ENCODE peak calls at places on chromosomes 12 and 14, in four cellular contexts. P, L, E and U are unnamed samples.

GRCh38 chr12:22262309-22262708 is 72.2 kb downstream of the ST8SIA1 start:
- DNase-seq in E (no peak), L (peak; percentile 24), P (no peak), U (peak; percentile 36)

GRCh38 chr12:93128332-93128707 is 199.2 kb upstream of the EEA1 start:
- DNase-seq in E (no peak), L (no peak), P (no peak), U (no peak)

GRCh38 chr14:52032196-52032865 is 36.5 kb downstream of the NID2 start:
- DNase-seq in E (no peak), L (no peak), P (peak; percentile 76), U (no peak)

GRCh38 chr12:52442600-52443061 is 8.5 kb upstream of the KRT75 start:
- DNase-seq in L (no peak), P (peak; percentile 95), E (peak; percentile 59), U (no peak)

GRCh38 chr12:53061404-53062010 is 11.6 kb downstream of the TNS2 start:
- DNase-seq in P (no peak), L (no peak), E (no peak), U (no peak)

GRCh38 chr12:124740691-124741137 is 123.0 kb downstream of the SCARB1 start:
- DNase-seq in P (peak; percentile 60), E (no peak), L (no peak), U (no peak)

GRCh38 chr12:56998981-56999380 is 7.4 kb downstream of the ZBTB39 start:
- DNase-seq in E (no peak), L (no peak), P (no peak), U (no peak)

GRCh38 chr12:127964717-127965116 is 302.3 kb upstream of the TMEM132C start:
- DNase-seq in L (no peak), E (no peak), P (peak; percentile 9), U (no peak)

GRCh38 chr14:92704036-92704804 is 44.2 kb downstream of the LGMN start:
- DNase-seq in E (no peak), L (no peak), P (no peak), U (no peak)

GRCh38 chr14:83825836-83826235 is 1704.1 kb upstream of the FLRT2 start:
- DNase-seq in L (no peak), P (no peak), E (no peak), U (no peak)

GRCh38 chr14:34501004-34501580 is 38.4 kb downstream of the EAPP start:
- DNase-seq in P (no peak), L (no peak), E (no peak), U (no peak)

GRCh38 chr12:30926243-30927209 is at the start of gene TSPAN11:
- DNase-seq in L (peak; percentile 87), P (peak; percentile 21), E (no peak), U (peak; percentile 59)

GRCh38 chr14:22002860-22003284 is 329.3 kb upstream of the OR4E1 start:
- DNase-seq in P (no peak), E (no peak), L (peak; percentile 63), U (peak; percentile 8)

GRCh38 chr14:96146131-96146771 is 58.4 kb upstream of the BDKRB2 start:
- DNase-seq in E (peak; percentile 71), L (no peak), P (peak; percentile 58), U (no peak)

GRCh38 chr14:45089813-45090212 is 5.9 kb downstream of the PRPF39 start:
- DNase-seq in L (no peak), E (no peak), P (no peak), U (no peak)

GRCh38 chr12:12899530-12900380 is 8.4 kb downstream of the GPRC5A start:
- DNase-seq in L (no peak), E (peak; percentile 82), P (peak; percentile 97), U (no peak)

GRCh38 chr14:102928412-102929348 is 6.2 kb downstream of the AMN start:
- DNase-seq in E (no peak), L (peak; percentile 76), P (peak; percentile 45), U (peak; percentile 54)

GRCh38 chr12:102568151-102568815 is 87.9 kb upstream of the IGF1 start:
- DNase-seq in P (no peak), E (no peak), L (no peak), U (no peak)

GRCh38 chr14:72657214-72657921 is 236.5 kb downstream of the DPF3 start:
- DNase-seq in E (no peak), P (no peak), L (no peak), U (no peak)

GRCh38 chr12:109124878-109125648 is 8.7 kb downstream of the ACACB start:
- DNase-seq in E (no peak), L (no peak), P (no peak), U (no peak)

GRCh38 chr12:52217223-52217622 is 15.8 kb upstream of the KRT7 start:
- DNase-seq in E (no peak), P (no peak), L (no peak), U (no peak)

GRCh38 chr12:77343291-77343690 is 277.9 kb upstream of the E2F7 start:
- DNase-seq in P (peak; percentile 27), L (no peak), E (no peak), U (no peak)

GRCh38 chr12:111123390-111123789 is 203.0 kb upstream of the MYL2 start:
- DNase-seq in L (no peak), E (no peak), P (no peak), U (no peak)

GRCh38 chr12:42987216-42987631 is 397.7 kb upstream of the PRICKLE1 start:
- DNase-seq in L (no peak), P (no peak), E (no peak), U (no peak)

GRCh38 chr14:51653855-51654548 is 2.3 kb downstream of the FRMD6 start:
- DNase-seq in L (no peak), E (no peak), P (peak; percentile 30), U (no peak)

GRCh38 chr12:52279683-52280318 is 5.4 kb downstream of the KRT86 start:
- DNase-seq in E (no peak), P (peak; percentile 12), L (no peak), U (no peak)

GRCh38 chr14:61462566-61463195 is 141.3 kb downstream of the PRKCH start:
- DNase-seq in E (no peak), L (no peak), P (peak; percentile 88), U (no peak)

GRCh38 chr12:43758247-43758727 is 303 bp downstream of the PUS7L start:
- DNase-seq in L (peak; percentile 31), P (peak; percentile 42), E (no peak), U (peak; percentile 2)

DNA sequence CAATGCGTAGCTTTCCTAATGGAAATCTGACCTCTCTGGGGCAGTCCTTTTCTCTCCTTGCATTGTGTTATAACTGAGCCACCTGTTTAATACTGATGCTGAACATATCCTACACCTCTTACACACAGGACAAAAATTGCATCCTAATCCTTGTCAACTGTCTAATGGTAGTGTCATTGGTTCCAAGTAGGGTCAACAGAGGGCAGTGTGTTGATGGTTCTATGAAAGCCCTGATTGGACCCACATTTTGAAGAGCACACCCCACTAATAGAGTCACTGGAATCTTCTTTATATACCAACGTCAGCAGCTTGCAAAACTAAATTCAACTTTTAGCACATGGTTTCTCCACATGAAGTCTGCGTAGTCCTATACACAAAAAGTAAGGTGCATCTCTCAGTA is 148.2 kb downstream of the SLC25A21 start:
- DNase-seq in L (no peak), E (no peak), P (no peak), U (no peak)
- TF ChIP-seq CTCF in L (no peak), E (no peak), P (no peak), U (no peak)

DNA sequence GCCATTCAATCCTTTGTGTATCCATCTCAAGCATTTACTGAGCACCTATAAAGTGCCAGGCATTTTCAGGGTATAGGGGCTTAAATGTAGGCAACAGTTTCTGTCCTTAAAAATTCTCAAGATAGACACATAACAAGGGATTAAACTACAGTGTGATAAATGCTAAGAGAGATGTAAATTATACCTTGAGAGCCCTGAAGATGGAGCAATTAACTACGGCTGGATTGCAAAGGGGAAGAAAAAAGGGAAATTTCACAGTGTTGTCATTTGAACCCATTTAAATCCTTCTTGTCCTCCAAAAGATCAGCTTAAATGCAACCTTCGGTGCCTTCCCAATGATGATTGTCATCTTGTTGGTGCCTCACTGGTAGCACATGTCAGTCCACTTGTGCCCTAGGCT is 11.5 kb upstream of the IL26 start:
- DNase-seq in L (no peak), E (no peak), P (no peak), U (no peak)
- TF ChIP-seq CTCF in L (no peak), E (no peak), P (peak; percentile 19), U (no peak)

GRCh38 chr12:7935464-7935772 is 569 bp downstream of the SLC2A3 start:
- DNase-seq in E (no peak), L (no peak), P (peak; percentile 35), U (no peak)

GRCh38 chr12:7940906-7941305 is 4.9 kb upstream of the SLC2A3 start:
- DNase-seq in E (no peak), P (no peak), L (no peak), U (no peak)

GRCh38 chr12:7934560-7935463 is 1.2 kb downstream of the SLC2A3 start:
- DNase-seq in L (peak; percentile 27), P (no peak), E (no peak), U (no peak)

GRCh38 chr12:7935773-7936581 is at the start of gene SLC2A3:
- DNase-seq in P (peak; percentile 95), L (peak; percentile 49), E (peak; percentile 83), U (peak; percentile 43)

GRCh38 chr12:7937867-7938506 is 2.0 kb upstream of the SLC2A3 start:
- DNase-seq in E (no peak), L (no peak), P (peak; percentile 59), U (no peak)
- TF ChIP-seq CTCF in E (peak; percentile 20), L (no peak), P (peak; percentile 27), U (peak; percentile 50)

DNA sequence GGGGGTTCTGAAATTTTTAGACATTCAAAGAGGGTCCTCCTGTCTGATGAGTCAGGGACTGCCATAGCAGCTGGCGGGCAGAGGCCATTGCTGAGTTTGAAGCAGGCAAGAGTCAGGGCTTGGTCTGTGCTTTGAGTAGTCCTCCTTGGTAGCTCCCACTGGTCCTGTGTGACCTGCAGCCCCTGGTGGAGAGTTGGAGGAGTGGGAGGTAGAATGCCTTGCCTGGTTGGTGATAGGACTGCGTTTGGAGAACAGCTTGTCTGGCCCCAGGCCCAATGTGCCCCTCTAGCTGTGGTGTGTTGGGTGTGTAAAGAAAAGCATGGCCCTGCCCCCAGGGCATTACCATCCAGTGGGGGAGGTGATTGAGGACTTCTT is 116.7 kb downstream of the BEGAIN start:
- DNase-seq in P (no peak), E (no peak), L (no peak), U (no peak)
- TF ChIP-seq CTCF in P (no peak), E (no peak), L (no peak), U (peak; percentile 14)

DNA sequence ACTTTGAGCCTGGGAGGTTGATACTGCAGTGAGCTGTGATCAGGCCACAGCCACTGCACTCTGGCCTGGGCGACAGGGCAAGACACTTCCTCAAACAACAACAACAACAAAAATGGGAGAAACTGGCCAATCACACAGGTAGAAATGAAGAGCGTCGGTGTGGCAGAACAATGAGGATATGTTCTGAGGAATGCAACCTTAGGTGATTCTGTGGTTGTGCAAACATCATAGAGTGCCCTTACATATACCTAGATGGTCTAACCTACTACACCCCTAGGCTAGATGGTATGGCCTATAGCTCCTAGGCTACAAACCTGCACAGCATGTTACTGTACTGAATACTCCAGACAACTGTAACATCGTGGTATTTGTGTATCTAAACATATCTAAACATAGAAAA is 3.7 kb upstream of the PRDM4 start:
- DNase-seq in L (no peak), E (no peak), P (no peak), U (no peak)
- TF ChIP-seq CTCF in L (no peak), E (no peak), P (no peak), U (no peak)